ENCODE peak calls at places on chromosomes 1 and 21, in ten cellular contexts. One of them, this sample, is unnamed. For H3K9me3, the result is how much of the 10 kb centered on the place peaks cover.

GRCh38 chr21:44006017-44006624 is 6.0 kb upstream of the TRAPPC10 start:
- DNase-seq in IMR-90: peak
- DNase-seq in A549: peak
- DNase-seq in esophagus squamous epithelium: no peak
- DNase-seq in uterus: peak
- DNase-seq in heart left ventricle: peak
- DNase-seq in Peyer's patch: no peak
- DNase-seq in spleen: no peak
- DNase-seq in HepG2: no peak
- DNase-seq in ovary: no peak
- DNase-seq in this sample: no peak

GRCh38 chr1:170623171-170623570 is 40.8 kb upstream of the PRRX1 start:
- DNase-seq in esophagus squamous epithelium: no peak
- DNase-seq in Peyer's patch: no peak
- DNase-seq in spleen: no peak
- DNase-seq in uterus: no peak
- DNase-seq in IMR-90: peak
- DNase-seq in A549: peak
- DNase-seq in heart left ventricle: no peak
- DNase-seq in HepG2: no peak
- DNase-seq in ovary: no peak
- DNase-seq in this sample: no peak

GRCh38 chr1:228134591-228134990 is 5.5 kb upstream of the GUK1 start:
- DNase-seq in heart left ventricle: no peak
- DNase-seq in esophagus squamous epithelium: no peak
- DNase-seq in Peyer's patch: no peak
- DNase-seq in A549: no peak
- DNase-seq in HepG2: no peak
- DNase-seq in ovary: no peak
- DNase-seq in spleen: no peak
- DNase-seq in IMR-90: no peak
- DNase-seq in uterus: no peak
- DNase-seq in this sample: no peak

GRCh38 chr1:109241841-109242301 is 7.5 kb upstream of the CELSR2 start:
- DNase-seq in IMR-90: no peak
- DNase-seq in spleen: no peak
- DNase-seq in uterus: no peak
- DNase-seq in Peyer's patch: no peak
- DNase-seq in ovary: no peak
- DNase-seq in esophagus squamous epithelium: no peak
- DNase-seq in A549: no peak
- DNase-seq in heart left ventricle: no peak
- DNase-seq in HepG2: no peak
- DNase-seq in this sample: no peak

GRCh38 chr21:45224189-45224938 is 63.3 kb downstream of the POFUT2 start:
- DNase-seq in Peyer's patch: peak
- DNase-seq in spleen: no peak
- DNase-seq in uterus: no peak
- DNase-seq in A549: no peak
- DNase-seq in esophagus squamous epithelium: no peak
- DNase-seq in HepG2: no peak
- DNase-seq in heart left ventricle: no peak
- DNase-seq in ovary: no peak
- DNase-seq in IMR-90: peak
- DNase-seq in this sample: no peak

GRCh38 chr1:220999872-221000863 is 120.9 kb downstream of the HLX start:
- DNase-seq in ovary: no peak
- DNase-seq in A549: no peak
- DNase-seq in Peyer's patch: no peak
- DNase-seq in spleen: no peak
- DNase-seq in esophagus squamous epithelium: no peak
- DNase-seq in heart left ventricle: peak
- DNase-seq in uterus: no peak
- DNase-seq in IMR-90: no peak
- DNase-seq in HepG2: no peak
- DNase-seq in this sample: peak

GRCh38 chr1:89068291-89068690 is 3.3 kb upstream of the GBP1 start:
- DNase-seq in esophagus squamous epithelium: no peak
- DNase-seq in ovary: no peak
- DNase-seq in HepG2: no peak
- DNase-seq in A549: no peak
- DNase-seq in uterus: no peak
- DNase-seq in spleen: no peak
- DNase-seq in heart left ventricle: no peak
- DNase-seq in Peyer's patch: no peak
- DNase-seq in IMR-90: peak
- DNase-seq in this sample: no peak

GRCh38 chr1:100860397-100860991 is 34.1 kb downstream of the EXTL2 start:
- DNase-seq in spleen: no peak
- DNase-seq in IMR-90: peak
- DNase-seq in A549: no peak
- DNase-seq in HepG2: no peak
- DNase-seq in uterus: no peak
- DNase-seq in heart left ventricle: no peak
- DNase-seq in Peyer's patch: no peak
- DNase-seq in ovary: no peak
- DNase-seq in esophagus squamous epithelium: no peak
- DNase-seq in this sample: no peak

GRCh38 chr1:231045318-231045717 is 5.3 kb upstream of the FAM89A start:
- DNase-seq in spleen: no peak
- DNase-seq in IMR-90: no peak
- DNase-seq in Peyer's patch: no peak
- DNase-seq in ovary: no peak
- DNase-seq in A549: no peak
- DNase-seq in esophagus squamous epithelium: no peak
- DNase-seq in uterus: no peak
- DNase-seq in heart left ventricle: no peak
- DNase-seq in HepG2: no peak
- DNase-seq in this sample: no peak

GRCh38 chr1:85502171-85502570 is 37.2 kb upstream of the DDAH1 start:
- DNase-seq in esophagus squamous epithelium: no peak
- DNase-seq in IMR-90: peak
- DNase-seq in Peyer's patch: no peak
- DNase-seq in ovary: no peak
- DNase-seq in spleen: no peak
- DNase-seq in A549: no peak
- DNase-seq in HepG2: peak
- DNase-seq in uterus: no peak
- DNase-seq in heart left ventricle: no peak
- DNase-seq in this sample: no peak

GRCh38 chr1:24870551-24871195 is 59.4 kb downstream of the RUNX3 start:
- DNase-seq in ovary: no peak
- DNase-seq in heart left ventricle: no peak
- DNase-seq in HepG2: no peak
- DNase-seq in A549: no peak
- DNase-seq in IMR-90: no peak
- DNase-seq in uterus: no peak
- DNase-seq in Peyer's patch: no peak
- DNase-seq in esophagus squamous epithelium: no peak
- DNase-seq in spleen: no peak
- DNase-seq in this sample: no peak

GRCh38 chr1:13517193-13517812 is 3.5 kb upstream of the LRRC38 start:
- DNase-seq in uterus: no peak
- DNase-seq in esophagus squamous epithelium: no peak
- DNase-seq in Peyer's patch: no peak
- DNase-seq in spleen: no peak
- DNase-seq in ovary: no peak
- DNase-seq in A549: peak
- DNase-seq in HepG2: peak
- DNase-seq in heart left ventricle: no peak
- DNase-seq in IMR-90: no peak
- DNase-seq in this sample: peak

GRCh38 chr21:44514218-44514520 is 25.8 kb downstream of the KRTAP10-1 start:
- DNase-seq in ovary: no peak
- DNase-seq in A549: no peak
- DNase-seq in heart left ventricle: no peak
- DNase-seq in HepG2: no peak
- DNase-seq in uterus: no peak
- DNase-seq in esophagus squamous epithelium: no peak
- DNase-seq in Peyer's patch: no peak
- DNase-seq in spleen: no peak
- DNase-seq in IMR-90: no peak
- DNase-seq in this sample: no peak

GRCh38 chr1:201353186-201353940 is 24.1 kb downstream of the TNNT2 start:
- DNase-seq in spleen: peak
- DNase-seq in uterus: no peak
- DNase-seq in Peyer's patch: no peak
- DNase-seq in HepG2: no peak
- DNase-seq in heart left ventricle: no peak
- DNase-seq in A549: no peak
- DNase-seq in ovary: no peak
- DNase-seq in esophagus squamous epithelium: no peak
- DNase-seq in IMR-90: no peak
- DNase-seq in this sample: no peak

GRCh38 chr1:8194481-8195227 is 123.3 kb upstream of the SLC45A1 start:
- DNase-seq in A549: peak
- DNase-seq in ovary: no peak
- DNase-seq in Peyer's patch: no peak
- DNase-seq in HepG2: peak
- DNase-seq in uterus: no peak
- DNase-seq in IMR-90: peak
- DNase-seq in spleen: no peak
- DNase-seq in esophagus squamous epithelium: no peak
- DNase-seq in heart left ventricle: no peak
- DNase-seq in this sample: no peak

DNA sequence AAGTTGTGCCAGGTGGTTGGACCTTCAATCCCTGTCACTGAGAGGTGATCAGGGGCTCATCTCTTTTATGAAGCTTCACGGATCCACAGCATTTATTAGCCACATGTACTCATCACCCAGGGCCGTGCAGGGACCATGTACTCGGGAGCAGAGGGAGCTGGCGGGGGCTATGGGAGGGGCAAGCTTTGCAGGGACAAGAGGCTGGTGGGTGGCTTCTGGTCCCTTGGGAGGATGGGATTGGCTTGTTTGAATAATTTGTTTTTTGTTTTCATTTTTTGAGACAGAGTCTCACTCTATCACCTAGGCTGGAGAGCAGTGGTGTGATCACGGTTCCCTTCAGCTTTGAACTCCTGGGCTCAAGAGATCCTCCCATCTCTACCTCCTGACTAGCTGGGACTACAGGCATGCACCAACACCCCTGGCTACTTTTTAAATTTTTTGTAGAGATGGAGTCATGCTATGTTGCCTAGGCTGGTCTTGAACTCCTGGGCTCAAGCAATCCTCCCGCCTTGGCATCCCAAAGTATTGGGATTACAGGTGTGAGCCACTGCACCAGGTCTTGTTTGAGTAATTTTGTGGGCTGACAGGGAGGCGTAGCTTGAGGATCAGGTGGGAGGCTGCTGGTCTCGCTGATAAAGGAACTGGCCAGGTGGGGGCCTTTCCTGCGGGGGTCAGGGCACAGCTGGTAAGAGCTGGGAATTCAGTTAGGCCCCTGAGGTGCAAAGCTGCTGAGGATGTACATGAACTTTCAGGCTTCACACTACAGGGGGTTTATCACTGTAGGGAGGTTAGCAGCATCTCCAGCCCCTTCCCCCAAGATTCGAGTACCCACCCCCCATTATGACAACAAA is 308.0 kb upstream of the C1orf174 start:
- DNase-seq in Peyer's patch: no peak
- DNase-seq in A549: no peak
- DNase-seq in uterus: no peak
- DNase-seq in esophagus squamous epithelium: no peak
- DNase-seq in spleen: no peak
- DNase-seq in HepG2: no peak
- DNase-seq in ovary: no peak
- DNase-seq in heart left ventricle: no peak
- DNase-seq in IMR-90: no peak
- DNase-seq in this sample: no peak
- H3K9me3 ChIP-seq in Peyer's patch: under half
- H3K9me3 ChIP-seq in A549: under half
- H3K9me3 ChIP-seq in uterus: under half
- H3K9me3 ChIP-seq in esophagus squamous epithelium: under half
- H3K9me3 ChIP-seq in spleen: under half
- H3K9me3 ChIP-seq in HepG2: under half
- H3K9me3 ChIP-seq in ovary: under half
- H3K9me3 ChIP-seq in heart left ventricle: under half
- H3K9me3 ChIP-seq in IMR-90: under half
- H3K9me3 ChIP-seq in this sample: under half

DNA sequence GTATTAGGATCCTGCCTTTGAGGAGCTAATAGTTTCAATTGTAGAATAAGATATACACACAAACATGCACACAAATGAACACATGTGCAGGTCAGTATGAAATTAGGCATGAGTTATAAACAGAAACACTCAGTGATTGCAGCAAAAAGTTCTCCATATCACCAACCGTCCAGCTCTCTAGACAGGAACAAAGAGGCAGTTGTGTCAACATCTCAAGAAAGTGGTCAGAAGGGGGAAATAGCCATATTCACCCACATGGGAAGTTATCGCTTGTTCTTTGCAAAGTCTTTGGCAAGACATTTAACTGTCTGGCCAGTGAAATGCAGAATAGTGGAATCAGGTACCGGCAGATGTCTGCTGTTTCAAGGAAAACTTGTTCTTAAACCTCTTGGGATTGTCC is 29.4 kb upstream of the PIGC start:
- DNase-seq in A549: no peak
- DNase-seq in HepG2: no peak
- DNase-seq in heart left ventricle: no peak
- DNase-seq in ovary: no peak
- DNase-seq in esophagus squamous epithelium: no peak
- DNase-seq in IMR-90: no peak
- DNase-seq in uterus: no peak
- DNase-seq in Peyer's patch: no peak
- DNase-seq in spleen: no peak
- DNase-seq in this sample: no peak
- TF ChIP-seq POLR2A in A549: no peak
- TF ChIP-seq POLR2A in HepG2: no peak
- TF ChIP-seq POLR2A in heart left ventricle: no peak
- TF ChIP-seq POLR2A in ovary: no peak
- TF ChIP-seq POLR2A in esophagus squamous epithelium: no peak
- TF ChIP-seq POLR2A in IMR-90: no peak
- TF ChIP-seq POLR2A in uterus: no peak
- TF ChIP-seq POLR2A in Peyer's patch: no peak
- TF ChIP-seq POLR2A in spleen: no peak
- TF ChIP-seq POLR2A in this sample: no peak

GRCh38 chr1:50047916-50048694 is 24.4 kb upstream of the AGBL4 start:
- DNase-seq in A549: peak
- DNase-seq in ovary: no peak
- DNase-seq in heart left ventricle: no peak
- DNase-seq in Peyer's patch: no peak
- DNase-seq in uterus: no peak
- DNase-seq in HepG2: no peak
- DNase-seq in esophagus squamous epithelium: no peak
- DNase-seq in spleen: peak
- DNase-seq in IMR-90: no peak
- DNase-seq in this sample: no peak
- H3K4me3 ChIP-seq in A549: peak
- H3K4me3 ChIP-seq in ovary: no peak
- H3K4me3 ChIP-seq in heart left ventricle: peak
- H3K4me3 ChIP-seq in Peyer's patch: no peak
- H3K4me3 ChIP-seq in uterus: no peak
- H3K4me3 ChIP-seq in HepG2: no peak
- H3K4me3 ChIP-seq in esophagus squamous epithelium: peak
- H3K4me3 ChIP-seq in spleen: no peak
- H3K4me3 ChIP-seq in IMR-90: no peak
- H3K4me3 ChIP-seq in this sample: no peak

DNA sequence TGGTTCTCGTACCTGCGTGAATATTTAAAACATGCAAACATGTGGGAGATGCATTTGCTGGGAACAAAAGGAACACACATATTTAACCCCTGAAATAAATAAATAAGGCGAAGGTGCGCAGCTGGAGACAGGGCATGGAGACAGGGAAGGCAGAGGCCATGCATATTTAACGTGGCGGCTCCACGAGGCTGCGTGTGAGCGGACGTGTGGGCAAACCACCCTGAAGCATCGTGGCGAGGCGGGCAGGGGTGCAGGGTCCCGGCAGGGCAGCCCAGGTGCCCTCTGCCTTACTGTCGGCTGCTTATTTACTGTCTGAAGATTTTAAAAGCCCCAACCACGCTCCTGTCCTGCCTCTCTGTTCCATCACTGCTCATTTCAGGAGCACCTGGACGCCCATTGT is 104.0 kb upstream of the ACTRT2 start:
- DNase-seq in uterus: no peak
- DNase-seq in Peyer's patch: no peak
- DNase-seq in IMR-90: no peak
- DNase-seq in heart left ventricle: no peak
- DNase-seq in HepG2: no peak
- DNase-seq in esophagus squamous epithelium: no peak
- DNase-seq in A549: no peak
- DNase-seq in ovary: no peak
- DNase-seq in spleen: no peak
- DNase-seq in this sample: no peak
- H3K9me3 ChIP-seq in uterus: under half
- H3K9me3 ChIP-seq in Peyer's patch: under half
- H3K9me3 ChIP-seq in IMR-90: half or more
- H3K9me3 ChIP-seq in heart left ventricle: under half
- H3K9me3 ChIP-seq in HepG2: under half
- H3K9me3 ChIP-seq in esophagus squamous epithelium: under half
- H3K9me3 ChIP-seq in A549: under half
- H3K9me3 ChIP-seq in ovary: under half
- H3K9me3 ChIP-seq in spleen: under half
- H3K9me3 ChIP-seq in this sample: under half